ENCODE peak calls at places on chromosomes 7 and 10, in nine cellular contexts. One of them, this sample, is unnamed.
A peak's percentile ranks its signal among the peaks of the same experiment; 100 is the strongest.

GRCh38 chr7:139776486-139777303 is 1.1 kb downstream of the HIPK2 start:
- DNase-seq in OCI-M1: peak; percentile 55
- DNase-seq in activated CD4-positive, alpha-beta T cell treated with anti-CD3 and anti-CD28 coated beads for 4 hours: peak; percentile 33
- DNase-seq in mucosa of gallbladder: no peak
- DNase-seq in fibroblast of mammary gland: peak; percentile 40
- DNase-seq in small intestine: peak; percentile 53
- DNase-seq in stimulated activated CD8-positive, alpha-beta memory T cell treated with anti-CD3 and anti-CD28 coated beads, Interleukin-7, amount 100 ng/mL, for 24 hours: no peak
- DNase-seq in T1000: no peak
- DNase-seq in stimulated activated CD4-positive, alpha-beta T cell treated with anti-CD3 and anti-CD28 coated beads, Interleukin-4, amount 100 ng/mL, for 4 hours: peak; percentile 17
- DNase-seq in this sample: peak; percentile 54

GRCh38 chr10:28925154-28925663 is 247.9 kb downstream of the BAMBI start:
- DNase-seq in mucosa of gallbladder: peak; percentile 16
- DNase-seq in T1000: no peak
- DNase-seq in fibroblast of mammary gland: no peak
- DNase-seq in OCI-M1: no peak
- DNase-seq in stimulated activated CD8-positive, alpha-beta memory T cell treated with anti-CD3 and anti-CD28 coated beads, Interleukin-7, amount 100 ng/mL, for 24 hours: no peak
- DNase-seq in small intestine: no peak
- DNase-seq in stimulated activated CD4-positive, alpha-beta T cell treated with anti-CD3 and anti-CD28 coated beads, Interleukin-4, amount 100 ng/mL, for 4 hours: no peak
- DNase-seq in activated CD4-positive, alpha-beta T cell treated with anti-CD3 and anti-CD28 coated beads for 4 hours: no peak
- DNase-seq in this sample: no peak

GRCh38 chr7:100087055-100087750 is 1.6 kb upstream of the COPS6 start:
- DNase-seq in OCI-M1: no peak
- DNase-seq in stimulated activated CD8-positive, alpha-beta memory T cell treated with anti-CD3 and anti-CD28 coated beads, Interleukin-7, amount 100 ng/mL, for 24 hours: no peak
- DNase-seq in mucosa of gallbladder: peak; percentile 66
- DNase-seq in stimulated activated CD4-positive, alpha-beta T cell treated with anti-CD3 and anti-CD28 coated beads, Interleukin-4, amount 100 ng/mL, for 4 hours: no peak
- DNase-seq in T1000: peak; percentile 8
- DNase-seq in activated CD4-positive, alpha-beta T cell treated with anti-CD3 and anti-CD28 coated beads for 4 hours: no peak
- DNase-seq in small intestine: no peak
- DNase-seq in fibroblast of mammary gland: peak; percentile 97
- DNase-seq in this sample: peak; percentile 80

GRCh38 chr10:4825868-4826787 is at the start of gene AKR1E2:
- DNase-seq in small intestine: peak; percentile 90
- DNase-seq in stimulated activated CD8-positive, alpha-beta memory T cell treated with anti-CD3 and anti-CD28 coated beads, Interleukin-7, amount 100 ng/mL, for 24 hours: peak; percentile 60
- DNase-seq in activated CD4-positive, alpha-beta T cell treated with anti-CD3 and anti-CD28 coated beads for 4 hours: peak; percentile 69
- DNase-seq in mucosa of gallbladder: peak; percentile 91
- DNase-seq in OCI-M1: peak; percentile 36
- DNase-seq in stimulated activated CD4-positive, alpha-beta T cell treated with anti-CD3 and anti-CD28 coated beads, Interleukin-4, amount 100 ng/mL, for 4 hours: peak; percentile 87
- DNase-seq in T1000: peak; percentile 91
- DNase-seq in fibroblast of mammary gland: peak; percentile 95
- DNase-seq in this sample: peak; percentile 72

GRCh38 chr7:99042957-99043356 is 101.0 kb downstream of the SMURF1 start:
- DNase-seq in stimulated activated CD8-positive, alpha-beta memory T cell treated with anti-CD3 and anti-CD28 coated beads, Interleukin-7, amount 100 ng/mL, for 24 hours: no peak
- DNase-seq in fibroblast of mammary gland: no peak
- DNase-seq in stimulated activated CD4-positive, alpha-beta T cell treated with anti-CD3 and anti-CD28 coated beads, Interleukin-4, amount 100 ng/mL, for 4 hours: no peak
- DNase-seq in activated CD4-positive, alpha-beta T cell treated with anti-CD3 and anti-CD28 coated beads for 4 hours: no peak
- DNase-seq in T1000: no peak
- DNase-seq in small intestine: no peak
- DNase-seq in mucosa of gallbladder: no peak
- DNase-seq in OCI-M1: no peak
- DNase-seq in this sample: no peak

GRCh38 chr10:81034376-81034775 is 496.7 kb downstream of the SH2D4B start:
- DNase-seq in activated CD4-positive, alpha-beta T cell treated with anti-CD3 and anti-CD28 coated beads for 4 hours: no peak
- DNase-seq in OCI-M1: no peak
- DNase-seq in stimulated activated CD4-positive, alpha-beta T cell treated with anti-CD3 and anti-CD28 coated beads, Interleukin-4, amount 100 ng/mL, for 4 hours: no peak
- DNase-seq in small intestine: no peak
- DNase-seq in T1000: no peak
- DNase-seq in fibroblast of mammary gland: no peak
- DNase-seq in stimulated activated CD8-positive, alpha-beta memory T cell treated with anti-CD3 and anti-CD28 coated beads, Interleukin-7, amount 100 ng/mL, for 24 hours: no peak
- DNase-seq in mucosa of gallbladder: no peak
- DNase-seq in this sample: no peak

GRCh38 chr7:132321387-132321786 is 254.9 kb downstream of the PLXNA4 start:
- DNase-seq in T1000: no peak
- DNase-seq in activated CD4-positive, alpha-beta T cell treated with anti-CD3 and anti-CD28 coated beads for 4 hours: no peak
- DNase-seq in fibroblast of mammary gland: no peak
- DNase-seq in small intestine: no peak
- DNase-seq in stimulated activated CD8-positive, alpha-beta memory T cell treated with anti-CD3 and anti-CD28 coated beads, Interleukin-7, amount 100 ng/mL, for 24 hours: no peak
- DNase-seq in mucosa of gallbladder: no peak
- DNase-seq in OCI-M1: no peak
- DNase-seq in stimulated activated CD4-positive, alpha-beta T cell treated with anti-CD3 and anti-CD28 coated beads, Interleukin-4, amount 100 ng/mL, for 4 hours: no peak
- DNase-seq in this sample: no peak

GRCh38 chr10:53664620-53665019 is 892.0 kb upstream of the MBL2 start:
- DNase-seq in T1000: peak; percentile 7
- DNase-seq in OCI-M1: peak; percentile 17
- DNase-seq in mucosa of gallbladder: peak; percentile 26
- DNase-seq in small intestine: peak; percentile 22
- DNase-seq in stimulated activated CD4-positive, alpha-beta T cell treated with anti-CD3 and anti-CD28 coated beads, Interleukin-4, amount 100 ng/mL, for 4 hours: no peak
- DNase-seq in activated CD4-positive, alpha-beta T cell treated with anti-CD3 and anti-CD28 coated beads for 4 hours: no peak
- DNase-seq in fibroblast of mammary gland: no peak
- DNase-seq in stimulated activated CD8-positive, alpha-beta memory T cell treated with anti-CD3 and anti-CD28 coated beads, Interleukin-7, amount 100 ng/mL, for 24 hours: no peak
- DNase-seq in this sample: no peak

GRCh38 chr10:7003821-7004220 is 407.0 kb downstream of the SFMBT2 start:
- DNase-seq in stimulated activated CD8-positive, alpha-beta memory T cell treated with anti-CD3 and anti-CD28 coated beads, Interleukin-7, amount 100 ng/mL, for 24 hours: no peak
- DNase-seq in activated CD4-positive, alpha-beta T cell treated with anti-CD3 and anti-CD28 coated beads for 4 hours: no peak
- DNase-seq in mucosa of gallbladder: no peak
- DNase-seq in stimulated activated CD4-positive, alpha-beta T cell treated with anti-CD3 and anti-CD28 coated beads, Interleukin-4, amount 100 ng/mL, for 4 hours: no peak
- DNase-seq in small intestine: no peak
- DNase-seq in fibroblast of mammary gland: no peak
- DNase-seq in OCI-M1: no peak
- DNase-seq in T1000: no peak
- DNase-seq in this sample: no peak

GRCh38 chr10:61164458-61165160 is 220.6 kb upstream of the RHOBTB1 start:
- DNase-seq in stimulated activated CD8-positive, alpha-beta memory T cell treated with anti-CD3 and anti-CD28 coated beads, Interleukin-7, amount 100 ng/mL, for 24 hours: no peak
- DNase-seq in OCI-M1: peak; percentile 26
- DNase-seq in T1000: no peak
- DNase-seq in activated CD4-positive, alpha-beta T cell treated with anti-CD3 and anti-CD28 coated beads for 4 hours: no peak
- DNase-seq in small intestine: no peak
- DNase-seq in mucosa of gallbladder: no peak
- DNase-seq in fibroblast of mammary gland: peak; percentile 25
- DNase-seq in stimulated activated CD4-positive, alpha-beta T cell treated with anti-CD3 and anti-CD28 coated beads, Interleukin-4, amount 100 ng/mL, for 4 hours: no peak
- DNase-seq in this sample: no peak

GRCh38 chr10:30052062-30052461 is 7.3 kb downstream of the JCAD start:
- DNase-seq in stimulated activated CD8-positive, alpha-beta memory T cell treated with anti-CD3 and anti-CD28 coated beads, Interleukin-7, amount 100 ng/mL, for 24 hours: no peak
- DNase-seq in fibroblast of mammary gland: peak; percentile 38
- DNase-seq in T1000: no peak
- DNase-seq in activated CD4-positive, alpha-beta T cell treated with anti-CD3 and anti-CD28 coated beads for 4 hours: no peak
- DNase-seq in OCI-M1: no peak
- DNase-seq in small intestine: no peak
- DNase-seq in stimulated activated CD4-positive, alpha-beta T cell treated with anti-CD3 and anti-CD28 coated beads, Interleukin-4, amount 100 ng/mL, for 4 hours: no peak
- DNase-seq in mucosa of gallbladder: no peak
- DNase-seq in this sample: no peak

GRCh38 chr7:28643369-28644340 is 231.3 kb downstream of the CREB5 start:
- DNase-seq in stimulated activated CD8-positive, alpha-beta memory T cell treated with anti-CD3 and anti-CD28 coated beads, Interleukin-7, amount 100 ng/mL, for 24 hours: no peak
- DNase-seq in small intestine: no peak
- DNase-seq in stimulated activated CD4-positive, alpha-beta T cell treated with anti-CD3 and anti-CD28 coated beads, Interleukin-4, amount 100 ng/mL, for 4 hours: no peak
- DNase-seq in T1000: no peak
- DNase-seq in OCI-M1: no peak
- DNase-seq in mucosa of gallbladder: no peak
- DNase-seq in fibroblast of mammary gland: no peak
- DNase-seq in activated CD4-positive, alpha-beta T cell treated with anti-CD3 and anti-CD28 coated beads for 4 hours: no peak
- DNase-seq in this sample: no peak

GRCh38 chr7:73978681-73979563 is 49.1 kb upstream of the ELN start:
- DNase-seq in T1000: peak; percentile 40
- DNase-seq in OCI-M1: peak; percentile 80
- DNase-seq in mucosa of gallbladder: peak; percentile 77
- DNase-seq in small intestine: peak; percentile 98
- DNase-seq in stimulated activated CD4-positive, alpha-beta T cell treated with anti-CD3 and anti-CD28 coated beads, Interleukin-4, amount 100 ng/mL, for 4 hours: no peak
- DNase-seq in stimulated activated CD8-positive, alpha-beta memory T cell treated with anti-CD3 and anti-CD28 coated beads, Interleukin-7, amount 100 ng/mL, for 24 hours: no peak
- DNase-seq in fibroblast of mammary gland: peak; percentile 86
- DNase-seq in activated CD4-positive, alpha-beta T cell treated with anti-CD3 and anti-CD28 coated beads for 4 hours: no peak
- DNase-seq in this sample: no peak

GRCh38 chr7:145812218-145812617 is 304.4 kb upstream of the CNTNAP2 start:
- DNase-seq in mucosa of gallbladder: no peak
- DNase-seq in fibroblast of mammary gland: no peak
- DNase-seq in stimulated activated CD8-positive, alpha-beta memory T cell treated with anti-CD3 and anti-CD28 coated beads, Interleukin-7, amount 100 ng/mL, for 24 hours: no peak
- DNase-seq in stimulated activated CD4-positive, alpha-beta T cell treated with anti-CD3 and anti-CD28 coated beads, Interleukin-4, amount 100 ng/mL, for 4 hours: no peak
- DNase-seq in OCI-M1: no peak
- DNase-seq in activated CD4-positive, alpha-beta T cell treated with anti-CD3 and anti-CD28 coated beads for 4 hours: no peak
- DNase-seq in T1000: no peak
- DNase-seq in small intestine: no peak
- DNase-seq in this sample: no peak

GRCh38 chr10:71132321-71132810 is 80.0 kb upstream of the UNC5B start:
- DNase-seq in small intestine: no peak
- DNase-seq in T1000: no peak
- DNase-seq in activated CD4-positive, alpha-beta T cell treated with anti-CD3 and anti-CD28 coated beads for 4 hours: no peak
- DNase-seq in stimulated activated CD4-positive, alpha-beta T cell treated with anti-CD3 and anti-CD28 coated beads, Interleukin-4, amount 100 ng/mL, for 4 hours: no peak
- DNase-seq in fibroblast of mammary gland: no peak
- DNase-seq in OCI-M1: no peak
- DNase-seq in stimulated activated CD8-positive, alpha-beta memory T cell treated with anti-CD3 and anti-CD28 coated beads, Interleukin-7, amount 100 ng/mL, for 24 hours: no peak
- DNase-seq in mucosa of gallbladder: peak; percentile 6
- DNase-seq in this sample: no peak

GRCh38 chr10:96414303-96414702 is 55.5 kb upstream of the OPALIN start:
- DNase-seq in stimulated activated CD8-positive, alpha-beta memory T cell treated with anti-CD3 and anti-CD28 coated beads, Interleukin-7, amount 100 ng/mL, for 24 hours: no peak
- DNase-seq in small intestine: no peak
- DNase-seq in stimulated activated CD4-positive, alpha-beta T cell treated with anti-CD3 and anti-CD28 coated beads, Interleukin-4, amount 100 ng/mL, for 4 hours: no peak
- DNase-seq in OCI-M1: no peak
- DNase-seq in activated CD4-positive, alpha-beta T cell treated with anti-CD3 and anti-CD28 coated beads for 4 hours: no peak
- DNase-seq in mucosa of gallbladder: no peak
- DNase-seq in T1000: no peak
- DNase-seq in fibroblast of mammary gland: no peak
- DNase-seq in this sample: no peak

GRCh38 chr7:42272793-42273665 is 36.0 kb upstream of the GLI3 start:
- DNase-seq in stimulated activated CD4-positive, alpha-beta T cell treated with anti-CD3 and anti-CD28 coated beads, Interleukin-4, amount 100 ng/mL, for 4 hours: no peak
- DNase-seq in small intestine: no peak
- DNase-seq in fibroblast of mammary gland: peak; percentile 79
- DNase-seq in stimulated activated CD8-positive, alpha-beta memory T cell treated with anti-CD3 and anti-CD28 coated beads, Interleukin-7, amount 100 ng/mL, for 24 hours: no peak
- DNase-seq in activated CD4-positive, alpha-beta T cell treated with anti-CD3 and anti-CD28 coated beads for 4 hours: no peak
- DNase-seq in T1000: no peak
- DNase-seq in OCI-M1: no peak
- DNase-seq in mucosa of gallbladder: no peak
- DNase-seq in this sample: peak; percentile 23

GRCh38 chr10:101623528-101623927 is 35.4 kb downstream of the DPCD start:
- DNase-seq in mucosa of gallbladder: no peak
- DNase-seq in OCI-M1: no peak
- DNase-seq in small intestine: no peak
- DNase-seq in fibroblast of mammary gland: no peak
- DNase-seq in T1000: no peak
- DNase-seq in stimulated activated CD4-positive, alpha-beta T cell treated with anti-CD3 and anti-CD28 coated beads, Interleukin-4, amount 100 ng/mL, for 4 hours: no peak
- DNase-seq in activated CD4-positive, alpha-beta T cell treated with anti-CD3 and anti-CD28 coated beads for 4 hours: no peak
- DNase-seq in stimulated activated CD8-positive, alpha-beta memory T cell treated with anti-CD3 and anti-CD28 coated beads, Interleukin-7, amount 100 ng/mL, for 24 hours: no peak
- DNase-seq in this sample: no peak

GRCh38 chr7:18200855-18201254 is 173.2 kb upstream of the PRPS1L1 start:
- DNase-seq in fibroblast of mammary gland: no peak
- DNase-seq in mucosa of gallbladder: no peak
- DNase-seq in activated CD4-positive, alpha-beta T cell treated with anti-CD3 and anti-CD28 coated beads for 4 hours: no peak
- DNase-seq in T1000: no peak
- DNase-seq in stimulated activated CD4-positive, alpha-beta T cell treated with anti-CD3 and anti-CD28 coated beads, Interleukin-4, amount 100 ng/mL, for 4 hours: no peak
- DNase-seq in OCI-M1: no peak
- DNase-seq in stimulated activated CD8-positive, alpha-beta memory T cell treated with anti-CD3 and anti-CD28 coated beads, Interleukin-7, amount 100 ng/mL, for 24 hours: no peak
- DNase-seq in small intestine: no peak
- DNase-seq in this sample: no peak

GRCh38 chr10:110115784-110116520 is 91.5 kb upstream of the MXI1 start:
- DNase-seq in activated CD4-positive, alpha-beta T cell treated with anti-CD3 and anti-CD28 coated beads for 4 hours: no peak
- DNase-seq in small intestine: no peak
- DNase-seq in stimulated activated CD4-positive, alpha-beta T cell treated with anti-CD3 and anti-CD28 coated beads, Interleukin-4, amount 100 ng/mL, for 4 hours: no peak
- DNase-seq in T1000: no peak
- DNase-seq in fibroblast of mammary gland: no peak
- DNase-seq in stimulated activated CD8-positive, alpha-beta memory T cell treated with anti-CD3 and anti-CD28 coated beads, Interleukin-7, amount 100 ng/mL, for 24 hours: no peak
- DNase-seq in mucosa of gallbladder: no peak
- DNase-seq in OCI-M1: no peak
- DNase-seq in this sample: no peak

GRCh38 chr7:151409555-151410404 is at the start of gene WDR86:
- DNase-seq in activated CD4-positive, alpha-beta T cell treated with anti-CD3 and anti-CD28 coated beads for 4 hours: peak; percentile 31
- DNase-seq in T1000: no peak
- DNase-seq in stimulated activated CD8-positive, alpha-beta memory T cell treated with anti-CD3 and anti-CD28 coated beads, Interleukin-7, amount 100 ng/mL, for 24 hours: no peak
- DNase-seq in fibroblast of mammary gland: no peak
- DNase-seq in small intestine: no peak
- DNase-seq in mucosa of gallbladder: no peak
- DNase-seq in stimulated activated CD4-positive, alpha-beta T cell treated with anti-CD3 and anti-CD28 coated beads, Interleukin-4, amount 100 ng/mL, for 4 hours: no peak
- DNase-seq in OCI-M1: no peak
- DNase-seq in this sample: no peak

GRCh38 chr10:28678687-28679457 is 1.6 kb downstream of the BAMBI start:
- DNase-seq in activated CD4-positive, alpha-beta T cell treated with anti-CD3 and anti-CD28 coated beads for 4 hours: no peak
- DNase-seq in stimulated activated CD8-positive, alpha-beta memory T cell treated with anti-CD3 and anti-CD28 coated beads, Interleukin-7, amount 100 ng/mL, for 24 hours: no peak
- DNase-seq in fibroblast of mammary gland: no peak
- DNase-seq in T1000: no peak
- DNase-seq in mucosa of gallbladder: no peak
- DNase-seq in stimulated activated CD4-positive, alpha-beta T cell treated with anti-CD3 and anti-CD28 coated beads, Interleukin-4, amount 100 ng/mL, for 4 hours: no peak
- DNase-seq in small intestine: no peak
- DNase-seq in OCI-M1: peak; percentile 69
- DNase-seq in this sample: no peak

This sample was measured in amniotic stem cell.